ENCODE peak calls at places on chromosomes 13 and 19, in six cellular contexts. I is stimulated activated CD4-positive, alpha-beta T cell treated with anti-CD3 and anti-CD28 coated beads, Interleukin-15, amount 100 ng/mL, for 1 hour; T is adrenal gland; E is right atrium auricular region; U is NCI-H748 treated with DMSO at 0.1 percent for 48 hours; A is GM12891. P is an unnamed sample.

GRCh38 chr13:28704919-28705318 is 13.9 kb downstream of the SLC46A3 start:
- DNase-seq in T (no peak), E (no peak), A (no peak), U (no peak), I (no peak), P (no peak)

GRCh38 chr13:50375792-50376191 is 360.5 kb downstream of the KCNRG start:
- DNase-seq in T (no peak), I (no peak), E (no peak), U (no peak), A (no peak), P (no peak)

GRCh38 chr13:111469916-111470506 is 149.6 kb downstream of the TEX29 start:
- DNase-seq in A (no peak), E (no peak), I (no peak), T (peak; percentile 46), U (no peak), P (no peak)

GRCh38 chr19:35797663-35798062 is 15.0 kb downstream of the PRODH2 start:
- DNase-seq in E (no peak), U (no peak), A (no peak), I (no peak), T (no peak), P (no peak)

GRCh38 chr19:45577111-45577905 is 7.3 kb downstream of the OPA3 start:
- DNase-seq in E (no peak), I (no peak), A (no peak), U (no peak), T (peak; percentile 88), P (no peak)

GRCh38 chr13:27960362-27961226 is 8.5 kb downstream of the CDX2 start:
- DNase-seq in I (no peak), E (no peak), T (no peak), A (no peak), U (peak; percentile 91), P (no peak)

GRCh38 chr13:34833562-34834182 is 108.4 kb upstream of the NBEA start:
- DNase-seq in E (no peak), U (no peak), A (no peak), I (no peak), T (no peak), P (no peak)

GRCh38 chr19:42280761-42281174 is 11.7 kb downstream of the CIC start:
- DNase-seq in E (no peak), T (peak; percentile 78), A (no peak), I (peak; percentile 31), U (no peak), P (no peak)

GRCh38 chr19:3365447-3366103 is 808 bp upstream of the NFIC start:
- DNase-seq in T (peak; percentile 88), E (peak; percentile 89), I (no peak), A (no peak), U (no peak), P (no peak)

GRCh38 chr19:32497386-32497785 is 83.6 kb upstream of the PDCD5 start:
- DNase-seq in A (no peak), U (no peak), I (no peak), E (no peak), T (no peak), P (no peak)

GRCh38 chr13:21583496-21583895 is 20.5 kb downstream of the MICU2 start:
- DNase-seq in I (no peak), E (no peak), T (no peak), U (no peak), A (no peak), P (no peak)

GRCh38 chr13:98824376-98825160 is 72.1 kb upstream of the SLC15A1 start:
- DNase-seq in U (no peak), T (no peak), E (no peak), I (no peak), A (no peak), P (no peak)

GRCh38 chr19:7603919-7604318 is 8.3 kb downstream of the CAMSAP3 start:
- DNase-seq in U (no peak), I (no peak), A (no peak), E (no peak), T (no peak), P (no peak)

GRCh38 chr19:36421749-36422481 is 3.5 kb upstream of the ZFP82 start:
- DNase-seq in U (no peak), E (no peak), T (no peak), I (no peak), A (no peak), P (no peak)

GRCh38 chr19:15248648-15249559 is 16.7 kb upstream of the EPHX3 start:
- DNase-seq in A (no peak), E (peak; percentile 88), I (no peak), U (no peak), T (peak; percentile 88), P (no peak)

GRCh38 chr13:97933736-97934135 is 19.7 kb upstream of the IPO5 start:
- DNase-seq in A (no peak), T (no peak), E (no peak), U (no peak), I (no peak), P (no peak)

GRCh38 chr13:103788061-103788652 is 721.9 kb upstream of the SLC10A2 start:
- DNase-seq in A (no peak), U (no peak), I (no peak), E (no peak), T (no peak), P (no peak)

GRCh38 chr13:114281351-114282142 is at the start of gene UPF3A:
- DNase-seq in U (peak; percentile 70), T (peak; percentile 94), E (peak; percentile 86), A (peak; percentile 77), I (peak; percentile 80), P (peak; percentile 71)

GRCh38 chr19:15696654-15697194 is 23.8 kb downstream of the CYP4F12 start:
- DNase-seq in E (no peak), T (no peak), U (no peak), I (no peak), A (no peak), P (no peak)

GRCh38 chr13:41554626-41555386 is 97.5 kb downstream of the RGCC start:
- DNase-seq in E (no peak), A (peak; percentile 60), I (no peak), U (no peak), T (no peak), P (peak; percentile 52)

GRCh38 chr13:45519473-45519872 is 54.7 kb downstream of the COG3 start:
- DNase-seq in A (no peak), U (no peak), T (no peak), E (no peak), I (no peak), P (no peak)

GRCh38 chr13:24911135-24911524 is 147.2 kb downstream of the RNF17 start:
- DNase-seq in A (no peak), U (no peak), E (no peak), T (no peak), I (no peak), P (no peak)

GRCh38 chr13:79869326-79869725 is 388.4 kb downstream of the NDFIP2 start:
- DNase-seq in I (no peak), E (no peak), T (no peak), A (no peak), U (peak; percentile 12), P (no peak)

GRCh38 chr19:54137913-54138776 is 583 bp downstream of the CNOT3 start:
- DNase-seq in E (no peak), T (no peak), A (peak; percentile 59), U (no peak), I (no peak), P (no peak)